ENCODE peak calls at places on chromosome 13, in six cellular contexts. W, O, B, U, X and H are unnamed samples. For H3K4me1, the result is how much of the 10 kb centered on the place peaks cover.

GRCh38 chr13:35765941-35766340 is 289.5 kb upstream of the MAB21L1 start:
- DNase-seq in W (no peak), O (no peak), B (no peak), U (no peak), X (no peak), H (no peak)

GRCh38 chr13:112960671-112961070 is 8.3 kb upstream of the MCF2L start:
- DNase-seq in W (no peak), O (no peak), B (peak), U (no peak), X (no peak), H (no peak)

GRCh38 chr13:51137250-51137649 is 26.2 kb upstream of the C13orf42 start:
- DNase-seq in W (no peak), O (no peak), B (no peak), U (no peak), X (no peak), H (no peak)

GRCh38 chr13:51804295-51805172 is 571 bp upstream of the DHRS12 start:
- DNase-seq in W (no peak), O (peak), B (no peak), U (no peak), X (peak), H (no peak)

GRCh38 chr13:91326156-91326555 is 21.3 kb upstream of the MIR17HG start:
- DNase-seq in W (no peak), O (no peak), B (no peak), U (no peak), X (no peak), H (no peak)

GRCh38 chr13:37344051-37344450 is 238.6 kb upstream of the CSNK1A1L start:
- DNase-seq in W (no peak), O (no peak), B (no peak), U (no peak), X (no peak), H (no peak)

GRCh38 chr13:51590966-51591627 is 6.8 kb downstream of the WDFY2 start:
- DNase-seq in W (no peak), O (no peak), B (peak), U (no peak), X (peak), H (no peak)

GRCh38 chr13:81051873-81052272 is 710.9 kb upstream of the SPRY2 start:
- DNase-seq in W (no peak), O (no peak), B (no peak), U (no peak), X (no peak), H (no peak)

GRCh38 chr13:20065516-20065915 is 95.3 kb downstream of the GJA3 start:
- DNase-seq in W (no peak), O (no peak), B (no peak), U (no peak), X (no peak), H (no peak)

GRCh38 chr13:25169951-25170553 is 2.0 kb downstream of the AMER2 start:
- DNase-seq in W (no peak), O (no peak), B (no peak), U (no peak), X (no peak), H (no peak)

GRCh38 chr13:41974262-41974900 is 13.5 kb upstream of the VWA8 start:
- DNase-seq in W (no peak), O (no peak), B (no peak), U (no peak), X (no peak), H (no peak)

GRCh38 chr13:21694831-21695230 is 24.0 kb downstream of the FGF9 start:
- DNase-seq in W (peak), O (no peak), B (no peak), U (no peak), X (no peak), H (no peak)

GRCh38 chr13:20460744-20461143 is 64.9 kb downstream of the CRYL1 start:
- DNase-seq in W (no peak), O (no peak), B (no peak), U (no peak), X (no peak), H (no peak)

DNA sequence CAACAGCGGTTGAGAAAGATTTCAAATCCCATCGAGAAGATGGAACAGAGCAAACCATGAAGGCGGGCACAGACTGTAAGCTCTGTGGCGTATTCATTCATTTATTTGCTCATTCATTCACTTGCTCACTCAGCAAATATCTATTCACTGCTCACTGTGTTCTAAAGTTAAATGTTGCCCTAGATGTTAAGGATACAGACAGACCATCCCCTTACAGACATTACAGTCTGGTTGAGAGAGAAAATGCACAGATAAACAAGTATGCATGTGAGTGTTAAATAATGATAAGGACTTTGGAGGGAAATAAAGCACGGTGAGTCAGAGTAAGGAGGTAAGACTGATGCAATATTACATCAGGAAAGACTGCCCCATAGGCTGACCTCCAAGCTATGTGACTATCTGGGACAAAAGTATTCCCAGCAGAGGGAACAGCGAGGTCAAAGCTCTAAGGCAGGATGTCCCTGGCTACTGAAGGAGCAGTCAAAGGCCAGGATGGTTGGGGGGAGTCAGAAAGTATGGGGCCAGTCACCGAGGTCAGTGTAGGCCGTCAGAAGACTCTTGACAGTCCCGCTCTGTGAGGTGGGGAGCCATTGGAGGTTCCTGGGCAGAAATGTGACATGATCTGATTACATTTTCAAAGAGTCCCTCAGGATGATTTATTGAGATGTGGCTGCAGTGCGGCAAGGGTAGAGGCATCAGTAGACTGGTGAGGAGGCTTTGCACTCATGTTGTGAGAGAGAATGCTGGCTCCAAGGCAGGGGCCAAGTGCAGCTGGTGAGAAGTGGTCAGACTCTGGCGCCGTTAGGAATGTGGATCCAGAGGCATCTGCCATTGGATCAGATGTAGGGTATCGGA is 37.9 kb downstream of the MBNL2 start:
- DNase-seq in W (no peak), O (no peak), B (peak), U (no peak), X (peak), H (peak)
- H3K4me1 ChIP-seq in W (half or more), O (under half), B (half or more), U (under half), X (half or more), H (half or more)

DNA sequence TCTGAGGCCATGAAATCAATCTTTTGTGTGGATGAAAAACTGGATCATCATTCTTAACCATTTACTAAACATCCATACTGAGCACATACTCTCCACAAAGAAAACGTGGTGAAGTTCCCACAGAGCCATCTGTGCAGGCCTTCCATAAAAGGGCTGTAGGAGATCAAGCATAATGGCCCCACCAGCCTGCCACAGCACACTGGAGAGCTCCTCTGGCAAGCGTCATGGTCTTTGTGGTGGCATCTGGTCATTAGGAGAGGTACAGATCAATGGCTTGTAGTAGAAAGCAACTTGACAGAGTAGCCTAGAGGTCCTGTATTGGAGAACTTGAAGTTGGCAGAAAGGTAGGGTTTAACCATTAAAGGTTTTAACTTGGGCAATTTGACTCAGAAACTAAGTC is 128.1 kb downstream of the LMO7 start:
- DNase-seq in W (no peak), O (no peak), B (no peak), U (no peak), X (no peak), H (no peak)
- H3K4me3 ChIP-seq in W (peak), O (no peak), B (no peak), U (no peak), X (no peak), H (no peak)

DNA sequence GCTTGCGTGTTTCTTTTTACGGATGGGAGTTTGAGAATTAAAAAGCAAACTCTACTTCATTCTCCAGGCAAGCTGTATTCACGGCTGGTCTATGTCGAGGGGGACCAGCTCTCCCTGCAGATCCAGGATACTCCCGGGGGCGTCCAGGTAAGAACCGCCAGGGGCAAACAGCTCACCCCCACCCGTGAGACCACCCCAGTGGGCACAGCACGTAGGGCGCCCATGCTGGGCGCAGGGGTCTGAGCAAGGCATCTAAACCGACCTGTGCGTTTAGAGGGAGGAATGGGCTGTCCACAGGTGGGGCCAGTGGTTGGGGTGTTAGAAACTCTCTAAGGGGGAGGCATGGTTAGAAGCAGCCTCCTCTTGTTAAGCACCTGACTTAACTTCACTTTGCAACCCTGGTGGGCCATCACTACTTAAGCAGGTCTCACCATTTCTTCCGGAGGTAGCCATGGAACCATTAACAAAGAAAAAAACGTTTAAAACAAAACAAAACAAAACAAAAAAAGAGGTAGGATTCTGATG is 1.0 kb downstream of the RASL11A start:
- DNase-seq in W (no peak), O (no peak), B (no peak), U (no peak), X (no peak), H (no peak)
- H3K27ac ChIP-seq in W (peak), O (peak), B (no peak), U (peak), X (no peak), H (no peak)

DNA sequence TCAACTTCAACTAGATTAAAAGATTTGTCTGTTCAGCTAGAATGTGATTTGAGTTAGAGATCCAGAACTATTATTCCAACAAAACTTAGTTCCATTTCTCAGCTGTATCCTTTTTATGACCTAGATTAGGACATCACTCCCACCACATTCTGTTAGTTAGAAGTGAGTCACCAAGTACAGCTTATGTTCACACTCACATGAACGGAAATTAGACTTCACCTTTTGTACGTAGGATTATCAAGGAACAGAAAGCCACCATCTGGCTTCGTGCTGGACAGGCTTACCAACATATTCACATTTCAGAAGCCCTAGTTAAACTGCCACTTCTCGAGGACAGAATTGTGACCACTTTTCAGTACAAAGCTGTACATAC is 142.4 kb downstream of the SUCLA2 start:
- DNase-seq in W (no peak), O (no peak), B (no peak), U (no peak), X (peak), H (no peak)
- H3K4me1 ChIP-seq in W (under half), O (under half), B (under half), U (under half), X (under half), H (under half)

GRCh38 chr13:40673414-40673813 is 7.0 kb upstream of the FOXO1 start:
- DNase-seq in W (no peak), O (no peak), B (no peak), U (no peak), X (no peak), H (no peak)
- H3K4me3 ChIP-seq in W (no peak), O (no peak), B (no peak), U (no peak), X (no peak), H (no peak)

GRCh38 chr13:114067381-114067885 is 65.0 kb downstream of the RASA3 start:
- DNase-seq in W (no peak), O (no peak), B (peak), U (no peak), X (peak), H (no peak)
- H3K27ac ChIP-seq in W (peak), O (peak), B (no peak), U (peak), X (peak), H (peak)

GRCh38 chr13:84139561-84140158 is 257.4 kb upstream of the SLITRK1 start:
- DNase-seq in W (no peak), O (no peak), B (no peak), U (no peak), X (no peak), H (no peak)

GRCh38 chr13:84137292-84137691 is 255.0 kb upstream of the SLITRK1 start:
- DNase-seq in W (no peak), O (peak), B (no peak), U (no peak), X (no peak), H (no peak)

GRCh38 chr13:84131249-84131648 is 249.0 kb upstream of the SLITRK1 start:
- DNase-seq in W (no peak), O (no peak), B (no peak), U (no peak), X (no peak), H (no peak)

GRCh38 chr13:84132491-84132890 is 250.2 kb upstream of the SLITRK1 start:
- DNase-seq in W (no peak), O (no peak), B (no peak), U (no peak), X (no peak), H (no peak)

GRCh38 chr13:84136582-84136981 is 254.3 kb upstream of the SLITRK1 start:
- DNase-seq in W (no peak), O (no peak), B (no peak), U (no peak), X (no peak), H (no peak)
- H3K4me1 ChIP-seq in W (under half), O (under half), B (under half), U (under half), X (under half), H (under half)

GRCh38 chr13:46613409-46614049 is 60.6 kb downstream of the LRCH1 start:
- DNase-seq in W (no peak), O (no peak), B (no peak), U (no peak), X (no peak), H (no peak)

GRCh38 chr13:46617885-46618284 is 64.9 kb downstream of the LRCH1 start:
- DNase-seq in W (no peak), O (no peak), B (no peak), U (no peak), X (no peak), H (no peak)

GRCh38 chr13:46617382-46617781 is 64.4 kb downstream of the LRCH1 start:
- DNase-seq in W (no peak), O (no peak), B (no peak), U (no peak), X (peak), H (peak)

GRCh38 chr13:46614582-46614981 is 61.6 kb downstream of the LRCH1 start:
- DNase-seq in W (no peak), O (no peak), B (no peak), U (no peak), X (no peak), H (no peak)

GRCh38 chr13:46615888-46616531 is 63.0 kb downstream of the LRCH1 start:
- DNase-seq in W (no peak), O (no peak), B (no peak), U (no peak), X (peak), H (peak)
- H3K4me3 ChIP-seq in W (peak), O (no peak), B (no peak), U (peak), X (peak), H (peak)

DNA sequence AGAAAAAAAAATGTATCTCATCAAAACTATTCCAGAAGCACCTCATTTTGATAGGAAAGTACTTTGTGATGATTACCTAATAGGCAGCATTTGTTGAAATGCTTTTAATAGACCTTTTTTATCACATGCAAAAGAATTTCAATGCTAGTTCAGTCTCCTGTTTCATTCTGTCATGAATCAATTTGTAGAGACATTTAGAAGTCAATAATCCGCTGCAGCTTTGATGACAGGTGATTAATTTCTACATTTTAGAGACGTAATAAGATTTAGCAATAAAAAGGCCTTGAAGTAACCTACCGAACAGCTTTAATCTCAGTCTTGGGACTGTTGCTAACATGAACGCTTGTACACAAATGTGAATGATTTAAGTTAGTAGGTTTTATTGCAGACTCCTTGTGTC is 186.6 kb downstream of the MZT1 start:
- DNase-seq in W (no peak), O (no peak), B (no peak), U (no peak), X (no peak), H (no peak)
- H3K27ac ChIP-seq in W (no peak), O (no peak), B (no peak), U (no peak), X (no peak), H (no peak)